ENCODE peak calls at places on chromosomes 6 and 20, in eight cellular contexts. S, C, T, Z, K, I, N and U are unnamed samples.

GRCh38 chr6:20246107-20246506 is 33.8 kb upstream of the MBOAT1 start:
- DNase-seq in S (no peak), C (no peak), T (no peak), Z (no peak), K (no peak), I (no peak), N (no peak), U (no peak)

GRCh38 chr6:84560431-84561375 is 203.7 kb downstream of the TBX18 start:
- DNase-seq in S (no peak), C (no peak), T (no peak), Z (no peak), K (no peak), I (no peak), N (no peak), U (no peak)

GRCh38 chr6:42165016-42165415 is 8.1 kb upstream of the GUCA1A start:
- DNase-seq in S (no peak), C (no peak), T (no peak), Z (no peak), K (no peak), I (no peak), N (no peak), U (no peak)

GRCh38 chr6:145372671-145373123 is 362.6 kb downstream of the EPM2A start:
- DNase-seq in S (no peak), C (no peak), T (peak), Z (no peak), K (no peak), I (no peak), N (no peak), U (no peak)

GRCh38 chr20:57586370-57586793 is 25.5 kb downstream of the PCK1 start:
- DNase-seq in S (no peak), C (no peak), T (no peak), Z (no peak), K (no peak), I (no peak), N (no peak), U (no peak)

GRCh38 chr20:17480696-17481095 is 50.5 kb downstream of the BFSP1 start:
- DNase-seq in S (no peak), C (no peak), T (no peak), Z (no peak), K (no peak), I (no peak), N (no peak), U (no peak)

GRCh38 chr6:136403166-136403980 is 113.7 kb upstream of the BCLAF1 start:
- DNase-seq in S (peak), C (no peak), T (peak), Z (no peak), K (no peak), I (no peak), N (no peak), U (no peak)

GRCh38 chr20:32970115-32970972 is 33.9 kb downstream of the SUN5 start:
- DNase-seq in S (no peak), C (peak), T (no peak), Z (no peak), K (no peak), I (no peak), N (no peak), U (no peak)

GRCh38 chr6:159654483-159655098 is 38.5 kb downstream of the SOD2 start:
- DNase-seq in S (no peak), C (no peak), T (peak), Z (no peak), K (no peak), I (peak), N (peak), U (peak)

GRCh38 chr6:154488802-154489437 is 21.6 kb downstream of the CNKSR3 start:
- DNase-seq in S (no peak), C (no peak), T (no peak), Z (no peak), K (no peak), I (no peak), N (no peak), U (no peak)

GRCh38 chr6:107627928-107628327 is 138.0 kb downstream of the SOBP start:
- DNase-seq in S (no peak), C (no peak), T (no peak), Z (no peak), K (no peak), I (no peak), N (no peak), U (no peak)

GRCh38 chr6:9398794-9399373 is 963.5 kb upstream of the SLC35B3 start:
- DNase-seq in S (no peak), C (no peak), T (no peak), Z (no peak), K (no peak), I (no peak), N (no peak), U (no peak)

GRCh38 chr6:3414704-3415453 is 42.0 kb downstream of the SLC22A23 start:
- DNase-seq in S (no peak), C (no peak), T (no peak), Z (no peak), K (peak), I (no peak), N (no peak), U (no peak)

GRCh38 chr6:1554881-1555569 is 54.7 kb upstream of the FOXC1 start:
- DNase-seq in S (peak), C (peak), T (peak), Z (peak), K (peak), I (no peak), N (peak), U (no peak)

GRCh38 chr6:19472168-19472567 is 365.0 kb upstream of the ID4 start:
- DNase-seq in S (no peak), C (no peak), T (no peak), Z (no peak), K (no peak), I (no peak), N (no peak), U (no peak)

GRCh38 chr6:21824431-21825180 is 231.1 kb downstream of the SOX4 start:
- DNase-seq in S (no peak), C (no peak), T (no peak), Z (no peak), K (no peak), I (no peak), N (no peak), U (no peak)

GRCh38 chr6:51753635-51754034 is 333.8 kb downstream of the PKHD1 start:
- DNase-seq in S (peak), C (no peak), T (no peak), Z (no peak), K (no peak), I (no peak), N (no peak), U (no peak)

GRCh38 chr6:152296648-152297376 is 340.4 kb downstream of the SYNE1 start:
- DNase-seq in S (no peak), C (no peak), T (no peak), Z (no peak), K (no peak), I (no peak), N (no peak), U (no peak)

GRCh38 chr20:44435630-44436335 is 39.9 kb upstream of the TTPAL start:
- DNase-seq in S (no peak), C (no peak), T (no peak), Z (no peak), K (no peak), I (no peak), N (no peak), U (no peak)

GRCh38 chr6:150857062-150857905 is 8.2 kb upstream of the MTHFD1L start:
- DNase-seq in S (peak), C (no peak), T (no peak), Z (no peak), K (no peak), I (no peak), N (no peak), U (peak)

GRCh38 chr6:31031095-31031494 is 20.8 kb downstream of the MUC22 start:
- DNase-seq in S (no peak), C (no peak), T (no peak), Z (no peak), K (no peak), I (no peak), N (no peak), U (no peak)

GRCh38 chr20:4320284-4320683 is 304.9 kb upstream of the RNF24 start:
- DNase-seq in S (peak), C (no peak), T (no peak), Z (no peak), K (no peak), I (no peak), N (no peak), U (peak)

GRCh38 chr6:165186041-165186440 is 123.4 kb downstream of the C6orf118 start:
- DNase-seq in S (no peak), C (no peak), T (no peak), Z (no peak), K (no peak), I (no peak), N (no peak), U (no peak)

GRCh38 chr6:166619912-166620311 is 7.1 kb downstream of the RPS6KA2 start:
- DNase-seq in S (peak), C (no peak), T (no peak), Z (no peak), K (no peak), I (no peak), N (no peak), U (no peak)

GRCh38 chr6:148471624-148472494 is 129.2 kb downstream of the SASH1 start:
- DNase-seq in S (no peak), C (no peak), T (no peak), Z (no peak), K (no peak), I (no peak), N (no peak), U (no peak)